ENCODE peak calls at places on chromosome 21, in five cellular contexts. A is stomach, M is colonic mucosa, E is thoracic aorta, R is lung. H is an unnamed sample.

GRCh38 chr21:29586696-29587095 is 288.0 kb downstream of the BACH1 start:
- DNase-seq in M (no peak), E (no peak), A (no peak), R (no peak), H (no peak)

GRCh38 chr21:31260790-31261189 is 83.3 kb downstream of the TIAM1 start:
- DNase-seq in M (no peak), E (no peak), R (no peak), A (no peak), H (no peak)

GRCh38 chr21:46126321-46127238 is 28.7 kb downstream of the COL6A2 start:
- DNase-seq in E (no peak), M (no peak), A (no peak), R (no peak), H (no peak)

GRCh38 chr21:35854281-35854680 is 206.0 kb downstream of the SETD4 start:
- DNase-seq in R (no peak), A (no peak), M (no peak), E (no peak), H (no peak)

GRCh38 chr21:46089285-46089684 is 8.6 kb upstream of the COL6A2 start:
- DNase-seq in M (no peak), E (no peak), A (no peak), R (no peak), H (no peak)

GRCh38 chr21:38159355-38159754 is 97.4 kb upstream of the KCNJ15 start:
- DNase-seq in M (peak; percentile 61), E (peak; percentile 18), R (peak; percentile 72), A (peak; percentile 70), H (peak; percentile 54)

GRCh38 chr21:16269497-16269896 is 539.7 kb downstream of the USP25 start:
- DNase-seq in E (no peak), M (no peak), A (no peak), R (no peak), H (no peak)

GRCh38 chr21:36465481-36465880 is 14.4 kb downstream of the CLDN14 start:
- DNase-seq in A (no peak), E (no peak), R (no peak), M (no peak), H (no peak)

GRCh38 chr21:14064296-14064645 is 146.5 kb downstream of the LIPI start:
- DNase-seq in R (no peak), A (no peak), M (no peak), E (no peak), H (peak; percentile 46)

GRCh38 chr21:37886726-37887309 is 29.4 kb downstream of the KCNJ6 start:
- DNase-seq in A (no peak), M (no peak), E (no peak), R (no peak), H (no peak)

GRCh38 chr21:46551636-46552241 is 53.1 kb downstream of the S100B start:
- DNase-seq in E (no peak), A (peak; percentile 29), R (peak; percentile 44), M (no peak), H (peak; percentile 35)

GRCh38 chr21:21897275-21897883 is 899.2 kb downstream of the NCAM2 start:
- DNase-seq in R (no peak), A (no peak), E (no peak), M (no peak), H (no peak)

GRCh38 chr21:25350056-25350455 is 257.2 kb downstream of the MRPL39 start:
- DNase-seq in E (no peak), R (no peak), M (no peak), A (no peak), H (no peak)

GRCh38 chr21:18970941-18971340 is 567.4 kb upstream of the TMPRSS15 start:
- DNase-seq in M (no peak), E (no peak), R (no peak), A (no peak), H (no peak)

GRCh38 chr21:37257967-37258877 is 8.9 kb downstream of the VPS26C start:
- DNase-seq in E (no peak), R (peak; percentile 70), A (peak; percentile 63), M (peak; percentile 73), H (peak; percentile 58)

GRCh38 chr21:32726742-32727477 is 903 bp downstream of the SYNJ1 start:
- DNase-seq in M (peak; percentile 53), R (peak; percentile 49), E (peak; percentile 4), A (no peak), H (peak; percentile 14)

GRCh38 chr21:31945576-31945975 is 72.8 kb downstream of the HUNK start:
- DNase-seq in M (no peak), A (no peak), E (no peak), R (no peak), H (no peak)

GRCh38 chr21:14591882-14592281 is 45.8 kb upstream of the SAMSN1 start:
- DNase-seq in A (peak; percentile 50), R (peak; percentile 58), E (no peak), M (no peak), H (peak; percentile 24)

GRCh38 chr21:32698286-32698685 is 29.5 kb downstream of the SYNJ1 start:
- DNase-seq in R (no peak), A (no peak), E (no peak), M (peak; percentile 23), H (no peak)

GRCh38 chr21:36698160-36699025 is 522 bp upstream of the SIM2 start:
- DNase-seq in R (no peak), E (no peak), M (no peak), A (peak; percentile 77), H (no peak)

GRCh38 chr21:17613242-17613676 is 558 bp upstream of the BTG3 start:
- DNase-seq in E (peak; percentile 14), A (peak; percentile 49), M (peak; percentile 41), R (peak; percentile 80), H (no peak)

GRCh38 chr21:17610862-17611261 is 1.8 kb downstream of the BTG3 start:
- DNase-seq in M (peak; percentile 42), A (peak; percentile 27), E (no peak), R (no peak), H (no peak)

GRCh38 chr21:16587141-16587570 is 857.4 kb downstream of the USP25 start:
- DNase-seq in E (no peak), A (peak; percentile 60), M (peak; percentile 59), R (no peak), H (no peak)

GRCh38 chr21:21230672-21231071 is 232.5 kb downstream of the NCAM2 start:
- DNase-seq in M (no peak), A (no peak), E (no peak), R (no peak), H (no peak)

GRCh38 chr21:35408401-35408800 is 359.3 kb upstream of the RUNX1 start:
- DNase-seq in M (no peak), A (no peak), E (no peak), R (no peak), H (no peak)

GRCh38 chr21:41427556-41427955 is 1.5 kb downstream of the MX1 start:
- DNase-seq in R (no peak), M (no peak), A (no peak), E (no peak), H (no peak)
- H3K27me3 ChIP-seq in R (no peaks in the 10 kb centered on the region), M (no peaks in the 10 kb centered on the region), A (no peaks in the 10 kb centered on the region), E (no peaks in the 10 kb centered on the region), H (no peaks in the 10 kb centered on the region)

DNA sequence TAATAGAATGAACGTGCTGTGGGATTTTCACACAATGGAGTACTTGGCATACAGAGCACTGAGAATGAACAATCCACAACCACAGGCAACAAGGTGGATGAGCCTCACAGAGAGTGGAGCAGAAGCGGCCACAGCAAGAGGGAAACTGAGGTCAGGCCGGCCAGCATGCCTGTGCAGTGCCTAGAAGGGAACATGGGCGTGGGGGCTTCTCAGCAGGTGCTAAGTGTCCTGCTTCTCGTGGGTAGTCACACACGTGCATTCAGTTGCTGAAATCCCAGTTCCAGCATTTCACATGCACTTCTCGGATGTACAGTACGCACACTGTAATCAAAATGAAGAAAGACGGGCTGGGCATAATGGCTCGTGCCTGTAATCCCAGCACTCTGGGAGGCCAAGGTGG is 33.1 kb downstream of the WDR4 start:
- DNase-seq in E (no peak), A (no peak), R (no peak), M (no peak), H (no peak)
- H3K4me3 ChIP-seq in E (no peak overlapping the region), A (no peak overlapping the region), R (no peak overlapping the region), M (no peak overlapping the region), H (no peak overlapping the region)

DNA sequence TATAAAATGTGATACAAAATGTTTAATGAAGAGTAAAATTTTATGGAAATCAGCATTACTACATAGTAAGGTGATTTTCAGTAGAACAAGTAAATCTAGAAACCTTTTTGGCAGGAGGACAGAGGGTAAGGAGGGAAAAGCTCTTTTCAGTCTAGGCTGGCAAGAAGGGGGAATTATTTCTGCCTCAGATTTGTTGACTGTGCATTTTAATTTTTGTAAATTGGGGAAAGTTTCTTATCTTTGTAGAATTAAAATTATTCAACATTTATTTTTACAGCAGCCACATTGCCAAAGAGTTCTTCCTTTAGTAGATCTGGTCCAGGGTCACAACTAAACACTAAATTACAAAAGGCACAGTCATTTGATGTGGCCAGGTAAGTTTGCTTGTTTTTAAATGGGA is 109.2 kb downstream of the ITSN1 start:
- DNase-seq in A (no peak), M (no peak), R (no peak), E (no peak), H (no peak)
- H3K36me3 ChIP-seq in A (no peaks in the 10 kb centered on the region), M (no peaks in the 10 kb centered on the region), R (no peaks in the 10 kb centered on the region), E (no peaks in the 10 kb centered on the region), H (no peaks in the 10 kb centered on the region)

GRCh38 chr21:44555200-44555875 is 3.3 kb downstream of the KRTAP10-3 start:
- DNase-seq in R (no peak), M (no peak), E (no peak), A (no peak), H (no peak)
- H3K27me3 ChIP-seq in R (no peaks in the 10 kb centered on the region), M (no peaks in the 10 kb centered on the region), E (no peaks in the 10 kb centered on the region), A (peaks cover 20% of the 10 kb centered on the region), H (no peaks in the 10 kb centered on the region)

H was measured in naive thymus-derived CD4-positive, alpha-beta T cell.